ENCODE peak calls at places on chromosomes 11 and 22, in six cellular contexts. One of them, this sample, is unnamed.

GRCh38 chr11:13859986-13860385 is 102.5 kb upstream of the SPON1 start:
- DNase-seq in mesendoderm: no peak
- DNase-seq in HCT116: no peak
- DNase-seq in GM23248: no peak
- DNase-seq in mammary epithelial cell: no peak
- DNase-seq in fibroblast of lung: no peak
- DNase-seq in this sample: no peak

GRCh38 chr11:122852071-122852831 is 14.0 kb downstream of the CRTAM start:
- DNase-seq in mesendoderm: no peak
- DNase-seq in HCT116: no peak
- DNase-seq in GM23248: peak; percentile 77
- DNase-seq in mammary epithelial cell: peak; percentile 53
- DNase-seq in fibroblast of lung: peak; percentile 28
- DNase-seq in this sample: no peak

GRCh38 chr22:23113067-23113846 is 28.5 kb downstream of the RSPH14 start:
- DNase-seq in mesendoderm: no peak
- DNase-seq in HCT116: no peak
- DNase-seq in GM23248: no peak
- DNase-seq in mammary epithelial cell: no peak
- DNase-seq in fibroblast of lung: peak; percentile 56
- DNase-seq in this sample: no peak

GRCh38 chr11:1920128-1920908 is 815 bp downstream of the TNNT3 start:
- DNase-seq in mesendoderm: no peak
- DNase-seq in HCT116: no peak
- DNase-seq in GM23248: no peak
- DNase-seq in mammary epithelial cell: no peak
- DNase-seq in fibroblast of lung: no peak
- DNase-seq in this sample: no peak

GRCh38 chr22:31954535-31955326 is 10.4 kb downstream of the YWHAH start:
- DNase-seq in mesendoderm: no peak
- DNase-seq in HCT116: no peak
- DNase-seq in GM23248: no peak
- DNase-seq in mammary epithelial cell: no peak
- DNase-seq in fibroblast of lung: peak; percentile 54
- DNase-seq in this sample: peak; percentile 22

GRCh38 chr22:37985751-37986281 is 1.5 kb upstream of the SOX10 start:
- DNase-seq in mesendoderm: no peak
- DNase-seq in HCT116: no peak
- DNase-seq in GM23248: no peak
- DNase-seq in mammary epithelial cell: no peak
- DNase-seq in fibroblast of lung: no peak
- DNase-seq in this sample: no peak

GRCh38 chr11:4610258-4610935 is 2.4 kb upstream of the TRIM68 start:
- DNase-seq in mesendoderm: peak; percentile 3
- DNase-seq in HCT116: no peak
- DNase-seq in GM23248: peak; percentile 23
- DNase-seq in mammary epithelial cell: no peak
- DNase-seq in fibroblast of lung: peak; percentile 3
- DNase-seq in this sample: no peak

GRCh38 chr22:29715240-29715639 is 4.6 kb upstream of the CABP7 start:
- DNase-seq in mesendoderm: no peak
- DNase-seq in HCT116: no peak
- DNase-seq in GM23248: no peak
- DNase-seq in mammary epithelial cell: no peak
- DNase-seq in fibroblast of lung: no peak
- DNase-seq in this sample: no peak

GRCh38 chr11:33016654-33017053 is 976 bp downstream of the DEPDC7 start:
- DNase-seq in mesendoderm: no peak
- DNase-seq in HCT116: no peak
- DNase-seq in GM23248: peak; percentile 19
- DNase-seq in mammary epithelial cell: peak; percentile 17
- DNase-seq in fibroblast of lung: no peak
- DNase-seq in this sample: no peak

GRCh38 chr22:32202539-32203180 is 2.2 kb downstream of the RFPL2 start:
- DNase-seq in mesendoderm: peak; percentile 80
- DNase-seq in HCT116: peak; percentile 50
- DNase-seq in GM23248: peak; percentile 53
- DNase-seq in mammary epithelial cell: peak; percentile 51
- DNase-seq in fibroblast of lung: peak; percentile 16
- DNase-seq in this sample: no peak

GRCh38 chr11:134604886-134605285 is 192.8 kb upstream of the B3GAT1 start:
- DNase-seq in mesendoderm: no peak
- DNase-seq in HCT116: no peak
- DNase-seq in GM23248: no peak
- DNase-seq in mammary epithelial cell: no peak
- DNase-seq in fibroblast of lung: no peak
- DNase-seq in this sample: no peak

GRCh38 chr11:78330361-78330760 is 87.3 kb downstream of the GAB2 start:
- DNase-seq in mesendoderm: no peak
- DNase-seq in HCT116: no peak
- DNase-seq in GM23248: no peak
- DNase-seq in mammary epithelial cell: no peak
- DNase-seq in fibroblast of lung: no peak
- DNase-seq in this sample: no peak

GRCh38 chr22:44338906-44339305 is 26.2 kb upstream of the SHISAL1 start:
- DNase-seq in mesendoderm: no peak
- DNase-seq in HCT116: no peak
- DNase-seq in GM23248: no peak
- DNase-seq in mammary epithelial cell: no peak
- DNase-seq in fibroblast of lung: no peak
- DNase-seq in this sample: no peak

GRCh38 chr11:9943346-9944110 is 279.7 kb downstream of the SWAP70 start:
- DNase-seq in mesendoderm: no peak
- DNase-seq in HCT116: no peak
- DNase-seq in GM23248: peak; percentile 97
- DNase-seq in mammary epithelial cell: peak; percentile 46
- DNase-seq in fibroblast of lung: peak; percentile 98
- DNase-seq in this sample: no peak

GRCh38 chr11:47626234-47626633 is 16.1 kb downstream of the MTCH2 start:
- DNase-seq in mesendoderm: no peak
- DNase-seq in HCT116: no peak
- DNase-seq in GM23248: no peak
- DNase-seq in mammary epithelial cell: no peak
- DNase-seq in fibroblast of lung: no peak
- DNase-seq in this sample: no peak
- H3K9ac ChIP-seq in mesendoderm: no peak overlapping the region
- H3K9ac ChIP-seq in HCT116: no peak overlapping the region
- H3K9ac ChIP-seq in GM23248: no peak overlapping the region
- H3K9ac ChIP-seq in mammary epithelial cell: no peak overlapping the region
- H3K9ac ChIP-seq in fibroblast of lung: no peak overlapping the region
- H3K9ac ChIP-seq in this sample: no peak overlapping the region

GRCh38 chr11:61868601-61869476 is 22.5 kb downstream of the FADS3 start:
- DNase-seq in mesendoderm: no peak
- DNase-seq in HCT116: no peak
- DNase-seq in GM23248: no peak
- DNase-seq in mammary epithelial cell: no peak
- DNase-seq in fibroblast of lung: no peak
- DNase-seq in this sample: peak; percentile 71
- H3K27ac ChIP-seq in mesendoderm: no peak overlapping the region
- H3K27ac ChIP-seq in HCT116: no peak overlapping the region
- H3K27ac ChIP-seq in GM23248: no peak overlapping the region
- H3K27ac ChIP-seq in mammary epithelial cell: no peak overlapping the region
- H3K27ac ChIP-seq in fibroblast of lung: no peak overlapping the region
- H3K27ac ChIP-seq in this sample: no peak overlapping the region

DNA sequence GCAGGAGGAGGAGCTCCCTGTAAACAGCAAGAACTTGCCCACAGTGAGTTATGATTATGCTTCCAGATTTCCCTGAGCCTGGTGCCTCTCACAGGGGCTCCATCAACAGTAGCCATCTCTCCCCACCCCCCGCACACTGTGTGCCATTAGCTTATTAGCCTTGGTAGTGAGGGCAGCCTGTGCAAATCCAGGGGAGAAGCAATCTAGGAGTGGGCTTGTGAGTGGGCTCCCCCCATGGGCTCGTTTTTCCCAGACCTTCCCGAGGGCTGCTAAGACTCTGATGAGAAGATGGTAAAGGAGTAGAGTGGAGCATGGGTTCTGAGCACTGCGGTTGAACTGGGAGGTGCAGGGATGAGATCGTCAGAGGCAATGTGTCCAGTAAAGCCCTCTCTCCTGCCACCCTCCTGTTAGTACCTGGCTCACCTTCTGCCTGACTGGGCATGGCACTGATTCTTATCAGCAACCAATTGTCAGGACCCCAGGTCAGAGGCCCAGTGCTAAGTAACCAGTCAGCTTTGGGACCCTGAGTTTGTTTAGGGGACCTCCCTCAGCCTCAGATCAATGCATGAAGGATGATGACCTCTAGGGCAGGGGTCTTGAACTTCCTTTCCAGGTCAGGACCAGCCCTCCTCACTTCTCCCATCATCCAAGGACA is 38.4 kb upstream of the TP53I11 start:
- DNase-seq in mesendoderm: no peak
- DNase-seq in HCT116: no peak
- DNase-seq in GM23248: no peak
- DNase-seq in mammary epithelial cell: no peak
- DNase-seq in fibroblast of lung: no peak
- DNase-seq in this sample: no peak
- H3K4me1 ChIP-seq in mesendoderm: no peaks in the 10 kb centered on the region
- H3K4me1 ChIP-seq in HCT116: no peaks in the 10 kb centered on the region
- H3K4me1 ChIP-seq in GM23248: no peaks in the 10 kb centered on the region
- H3K4me1 ChIP-seq in mammary epithelial cell: no peaks in the 10 kb centered on the region
- H3K4me1 ChIP-seq in fibroblast of lung: no peaks in the 10 kb centered on the region
- H3K4me1 ChIP-seq in this sample: no peaks in the 10 kb centered on the region

GRCh38 chr11:128465946-128466688 is 121.2 kb downstream of the ETS1 start:
- DNase-seq in mesendoderm: no peak
- DNase-seq in HCT116: no peak
- DNase-seq in GM23248: no peak
- DNase-seq in mammary epithelial cell: no peak
- DNase-seq in fibroblast of lung: no peak
- DNase-seq in this sample: no peak

GRCh38 chr11:128465531-128465930 is 121.8 kb downstream of the ETS1 start:
- DNase-seq in mesendoderm: no peak
- DNase-seq in HCT116: no peak
- DNase-seq in GM23248: no peak
- DNase-seq in mammary epithelial cell: no peak
- DNase-seq in fibroblast of lung: no peak
- DNase-seq in this sample: no peak

GRCh38 chr11:128467610-128468041 is 119.7 kb downstream of the ETS1 start:
- DNase-seq in mesendoderm: peak; percentile 86
- DNase-seq in HCT116: peak; percentile 86
- DNase-seq in GM23248: peak; percentile 99
- DNase-seq in mammary epithelial cell: peak; percentile 93
- DNase-seq in fibroblast of lung: peak; percentile 94
- DNase-seq in this sample: peak; percentile 73

GRCh38 chr11:128468106-128468505 is 119.3 kb downstream of the ETS1 start:
- DNase-seq in mesendoderm: no peak
- DNase-seq in HCT116: no peak
- DNase-seq in GM23248: peak; percentile 50
- DNase-seq in mammary epithelial cell: no peak
- DNase-seq in fibroblast of lung: no peak
- DNase-seq in this sample: no peak

DNA sequence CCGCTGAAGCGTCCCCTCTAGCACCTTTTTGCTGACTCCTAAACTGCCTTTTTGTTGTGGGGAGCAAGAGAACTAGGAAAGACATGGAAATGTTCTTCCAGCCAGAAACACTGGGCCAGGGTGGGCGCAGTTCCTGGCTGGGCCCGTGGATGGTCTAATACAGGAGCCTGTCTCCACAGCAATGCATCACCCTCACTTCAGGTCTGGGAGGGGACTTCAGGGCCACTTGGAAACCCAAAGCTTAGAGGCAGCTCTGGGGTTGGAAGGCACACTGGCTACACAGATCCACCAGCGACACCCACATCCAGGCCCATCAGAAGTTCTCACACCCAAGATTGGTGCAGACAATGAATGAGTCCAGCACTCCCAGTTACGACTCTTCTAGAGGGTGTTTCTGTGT is 120.3 kb downstream of the ETS1 start:
- DNase-seq in mesendoderm: no peak
- DNase-seq in HCT116: no peak
- DNase-seq in GM23248: no peak
- DNase-seq in mammary epithelial cell: no peak
- DNase-seq in fibroblast of lung: no peak
- DNase-seq in this sample: no peak
- H3K9ac ChIP-seq in mesendoderm: no peak overlapping the region
- H3K9ac ChIP-seq in HCT116: peak overlapping the region; percentile 51
- H3K9ac ChIP-seq in GM23248: peak overlapping the region; percentile 82
- H3K9ac ChIP-seq in mammary epithelial cell: peak overlapping the region; percentile 41
- H3K9ac ChIP-seq in fibroblast of lung: peak overlapping the region; percentile 52
- H3K9ac ChIP-seq in this sample: no peak overlapping the region

GRCh38 chr11:35275808-35276170 is 136.8 kb downstream of the CD44 start:
- DNase-seq in mesendoderm: no peak
- DNase-seq in HCT116: no peak
- DNase-seq in GM23248: peak; percentile 24
- DNase-seq in mammary epithelial cell: no peak
- DNase-seq in fibroblast of lung: no peak
- DNase-seq in this sample: no peak
- H3K27ac ChIP-seq in mesendoderm: no peak overlapping the region
- H3K27ac ChIP-seq in HCT116: no peak overlapping the region
- H3K27ac ChIP-seq in GM23248: peak overlapping the region; percentile 16
- H3K27ac ChIP-seq in mammary epithelial cell: peak overlapping the region; percentile 87
- H3K27ac ChIP-seq in fibroblast of lung: no peak overlapping the region
- H3K27ac ChIP-seq in this sample: no peak overlapping the region

GRCh38 chr11:46537121-46537520 is 56.7 kb downstream of the AMBRA1 start:
- DNase-seq in mesendoderm: peak; percentile 74
- DNase-seq in HCT116: no peak
- DNase-seq in GM23248: peak; percentile 22
- DNase-seq in mammary epithelial cell: no peak
- DNase-seq in fibroblast of lung: peak; percentile 18
- DNase-seq in this sample: no peak
- H3K4me1 ChIP-seq in mesendoderm: peaks cover 4% of the 10 kb centered on the region
- H3K4me1 ChIP-seq in HCT116: peaks cover 7% of the 10 kb centered on the region
- H3K4me1 ChIP-seq in GM23248: no peaks in the 10 kb centered on the region
- H3K4me1 ChIP-seq in mammary epithelial cell: peaks cover 5% of the 10 kb centered on the region
- H3K4me1 ChIP-seq in fibroblast of lung: no peaks in the 10 kb centered on the region
- H3K4me1 ChIP-seq in this sample: no peaks in the 10 kb centered on the region

This sample was measured in kidney.